ENCODE peak calls at places on chromosomes 12 and 14, in eight cellular contexts. One of them, this sample, is unnamed.

GRCh38 chr14:77039285-77040058 is 11.0 kb upstream of the IRF2BPL start:
- DNase-seq in BE2C: no peak
- DNase-seq in GM12878: no peak
- DNase-seq in tibial nerve: no peak
- DNase-seq in left ventricle myocardium inferior: no peak
- DNase-seq in hepatocyte: peak
- DNase-seq in coronary artery: no peak
- DNase-seq in fibroblast of the aortic adventitia: peak
- DNase-seq in this sample: no peak

GRCh38 chr14:64234877-64235651 is 59.1 kb downstream of the ESR2 start:
- DNase-seq in left ventricle myocardium inferior: no peak
- DNase-seq in BE2C: peak
- DNase-seq in hepatocyte: no peak
- DNase-seq in tibial nerve: no peak
- DNase-seq in fibroblast of the aortic adventitia: peak
- DNase-seq in GM12878: no peak
- DNase-seq in coronary artery: no peak
- DNase-seq in this sample: no peak

GRCh38 chr14:63249112-63249511 is 44.9 kb downstream of the RHOJ start:
- DNase-seq in BE2C: no peak
- DNase-seq in tibial nerve: no peak
- DNase-seq in GM12878: no peak
- DNase-seq in coronary artery: no peak
- DNase-seq in fibroblast of the aortic adventitia: peak
- DNase-seq in left ventricle myocardium inferior: no peak
- DNase-seq in hepatocyte: no peak
- DNase-seq in this sample: no peak

GRCh38 chr12:24738436-24738835 is 210.5 kb downstream of the BCAT1 start:
- DNase-seq in BE2C: no peak
- DNase-seq in fibroblast of the aortic adventitia: no peak
- DNase-seq in tibial nerve: no peak
- DNase-seq in coronary artery: no peak
- DNase-seq in left ventricle myocardium inferior: no peak
- DNase-seq in GM12878: no peak
- DNase-seq in hepatocyte: no peak
- DNase-seq in this sample: no peak

GRCh38 chr12:115895247-115895646 is 382.2 kb downstream of the MED13L start:
- DNase-seq in coronary artery: no peak
- DNase-seq in tibial nerve: no peak
- DNase-seq in fibroblast of the aortic adventitia: no peak
- DNase-seq in left ventricle myocardium inferior: no peak
- DNase-seq in hepatocyte: no peak
- DNase-seq in GM12878: no peak
- DNase-seq in BE2C: peak
- DNase-seq in this sample: no peak

GRCh38 chr12:111038075-111038474 is 117.7 kb upstream of the MYL2 start:
- DNase-seq in fibroblast of the aortic adventitia: no peak
- DNase-seq in GM12878: no peak
- DNase-seq in left ventricle myocardium inferior: no peak
- DNase-seq in BE2C: no peak
- DNase-seq in hepatocyte: no peak
- DNase-seq in tibial nerve: no peak
- DNase-seq in coronary artery: no peak
- DNase-seq in this sample: no peak

GRCh38 chr12:103495783-103496456 is at the start of gene C12orf42:
- DNase-seq in GM12878: peak
- DNase-seq in BE2C: peak
- DNase-seq in fibroblast of the aortic adventitia: peak
- DNase-seq in coronary artery: no peak
- DNase-seq in tibial nerve: no peak
- DNase-seq in left ventricle myocardium inferior: no peak
- DNase-seq in hepatocyte: peak
- DNase-seq in this sample: no peak

GRCh38 chr12:38934696-38935095 is 29.3 kb upstream of the CPNE8 start:
- DNase-seq in GM12878: no peak
- DNase-seq in fibroblast of the aortic adventitia: peak
- DNase-seq in tibial nerve: no peak
- DNase-seq in left ventricle myocardium inferior: no peak
- DNase-seq in coronary artery: no peak
- DNase-seq in BE2C: no peak
- DNase-seq in hepatocyte: no peak
- DNase-seq in this sample: no peak

GRCh38 chr12:121811434-121812319 is 7.9 kb downstream of the SETD1B start:
- DNase-seq in BE2C: peak
- DNase-seq in tibial nerve: peak
- DNase-seq in hepatocyte: peak
- DNase-seq in GM12878: no peak
- DNase-seq in fibroblast of the aortic adventitia: peak
- DNase-seq in coronary artery: no peak
- DNase-seq in left ventricle myocardium inferior: peak
- DNase-seq in this sample: no peak

GRCh38 chr14:23130875-23131274 is 11.8 kb upstream of the CEBPE start:
- DNase-seq in fibroblast of the aortic adventitia: peak
- DNase-seq in BE2C: no peak
- DNase-seq in left ventricle myocardium inferior: no peak
- DNase-seq in GM12878: no peak
- DNase-seq in coronary artery: no peak
- DNase-seq in hepatocyte: no peak
- DNase-seq in tibial nerve: no peak
- DNase-seq in this sample: no peak

GRCh38 chr12:85440273-85440672 is 160.3 kb downstream of the ALX1 start:
- DNase-seq in coronary artery: no peak
- DNase-seq in BE2C: no peak
- DNase-seq in left ventricle myocardium inferior: no peak
- DNase-seq in fibroblast of the aortic adventitia: no peak
- DNase-seq in hepatocyte: peak
- DNase-seq in tibial nerve: no peak
- DNase-seq in GM12878: no peak
- DNase-seq in this sample: no peak

GRCh38 chr12:121129705-121130147 is 3.0 kb upstream of the P2RX7 start:
- DNase-seq in tibial nerve: no peak
- DNase-seq in GM12878: no peak
- DNase-seq in left ventricle myocardium inferior: no peak
- DNase-seq in hepatocyte: no peak
- DNase-seq in fibroblast of the aortic adventitia: no peak
- DNase-seq in coronary artery: no peak
- DNase-seq in BE2C: no peak
- DNase-seq in this sample: no peak

GRCh38 chr14:102659797-102660196 is 67.3 kb downstream of the RCOR1 start:
- DNase-seq in coronary artery: no peak
- DNase-seq in fibroblast of the aortic adventitia: peak
- DNase-seq in left ventricle myocardium inferior: no peak
- DNase-seq in tibial nerve: no peak
- DNase-seq in GM12878: no peak
- DNase-seq in hepatocyte: no peak
- DNase-seq in BE2C: no peak
- DNase-seq in this sample: no peak

GRCh38 chr14:67539116-67539515 is 6.0 kb downstream of the PLEKHH1 start:
- DNase-seq in left ventricle myocardium inferior: no peak
- DNase-seq in BE2C: no peak
- DNase-seq in fibroblast of the aortic adventitia: no peak
- DNase-seq in hepatocyte: no peak
- DNase-seq in tibial nerve: no peak
- DNase-seq in GM12878: no peak
- DNase-seq in coronary artery: no peak
- DNase-seq in this sample: no peak

GRCh38 chr14:67537736-67538135 is 4.6 kb downstream of the PLEKHH1 start:
- DNase-seq in BE2C: no peak
- DNase-seq in fibroblast of the aortic adventitia: no peak
- DNase-seq in hepatocyte: no peak
- DNase-seq in tibial nerve: no peak
- DNase-seq in coronary artery: no peak
- DNase-seq in GM12878: no peak
- DNase-seq in left ventricle myocardium inferior: no peak
- DNase-seq in this sample: no peak

GRCh38 chr14:67538501-67538900 is 5.4 kb downstream of the PLEKHH1 start:
- DNase-seq in coronary artery: no peak
- DNase-seq in GM12878: no peak
- DNase-seq in hepatocyte: no peak
- DNase-seq in BE2C: no peak
- DNase-seq in fibroblast of the aortic adventitia: no peak
- DNase-seq in tibial nerve: no peak
- DNase-seq in left ventricle myocardium inferior: no peak
- DNase-seq in this sample: no peak

GRCh38 chr14:67544590-67544989 is 11.5 kb downstream of the PLEKHH1 start:
- DNase-seq in tibial nerve: no peak
- DNase-seq in GM12878: no peak
- DNase-seq in hepatocyte: no peak
- DNase-seq in BE2C: no peak
- DNase-seq in fibroblast of the aortic adventitia: no peak
- DNase-seq in left ventricle myocardium inferior: no peak
- DNase-seq in coronary artery: no peak
- DNase-seq in this sample: no peak

DNA sequence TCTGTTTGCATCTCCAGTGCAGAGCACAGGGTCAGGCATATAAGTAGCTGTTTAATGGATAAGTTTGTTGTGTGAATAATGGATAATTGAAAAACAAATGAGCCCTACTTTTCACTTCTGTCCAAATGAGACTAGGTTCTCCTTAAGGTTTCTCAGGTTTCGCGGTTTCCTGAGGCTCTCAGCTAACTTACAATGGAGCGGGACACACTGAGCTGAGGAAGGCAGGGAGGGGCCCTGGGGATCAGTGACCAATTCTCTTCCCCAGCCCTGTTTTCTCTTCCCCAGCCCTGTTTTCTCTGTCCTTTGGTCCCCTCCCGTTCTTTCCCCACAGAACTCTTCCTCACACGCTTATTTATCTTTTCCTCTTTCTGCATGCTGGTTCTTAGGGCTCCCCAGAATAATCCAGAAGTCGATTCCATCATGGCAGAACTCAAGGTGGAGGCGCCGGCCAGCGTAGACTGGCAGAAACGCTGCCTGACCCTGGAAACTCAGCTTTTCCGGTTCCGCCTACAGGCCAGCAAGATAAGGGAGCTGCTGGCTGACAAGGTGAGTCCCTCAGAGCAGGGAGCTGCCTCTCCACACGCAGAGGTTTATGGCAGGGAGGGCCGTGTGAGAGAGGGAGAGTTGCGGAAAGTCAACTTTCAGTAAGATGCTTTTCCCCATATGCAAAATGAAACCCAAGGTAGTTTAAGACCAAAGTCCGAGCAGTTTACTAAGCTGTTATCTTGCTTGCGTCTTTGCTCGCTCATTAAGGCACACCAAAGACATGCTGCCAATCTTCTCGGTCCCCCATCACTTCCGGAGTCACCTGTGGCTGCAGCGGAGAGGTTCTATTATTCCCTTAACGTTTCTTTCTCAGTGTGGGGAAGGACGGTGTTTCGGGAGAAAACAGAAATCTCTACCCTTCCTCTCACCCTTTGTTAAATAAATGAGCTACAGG is 8.6 kb downstream of the PLEKHH1 start:
- DNase-seq in hepatocyte: peak
- DNase-seq in tibial nerve: no peak
- DNase-seq in left ventricle myocardium inferior: no peak
- DNase-seq in BE2C: no peak
- DNase-seq in coronary artery: no peak
- DNase-seq in GM12878: no peak
- DNase-seq in fibroblast of the aortic adventitia: no peak
- DNase-seq in this sample: no peak
- H3K4me3 ChIP-seq in hepatocyte: no peak
- H3K4me3 ChIP-seq in tibial nerve: no peak
- H3K4me3 ChIP-seq in left ventricle myocardium inferior: no peak
- H3K4me3 ChIP-seq in BE2C: no peak
- H3K4me3 ChIP-seq in coronary artery: no peak
- H3K4me3 ChIP-seq in GM12878: peak
- H3K4me3 ChIP-seq in fibroblast of the aortic adventitia: no peak
- H3K4me3 ChIP-seq in this sample: no peak

GRCh38 chr12:96652870-96653269 is 163.5 kb downstream of the CFAP54 start:
- DNase-seq in coronary artery: no peak
- DNase-seq in BE2C: no peak
- DNase-seq in GM12878: no peak
- DNase-seq in left ventricle myocardium inferior: no peak
- DNase-seq in fibroblast of the aortic adventitia: no peak
- DNase-seq in tibial nerve: no peak
- DNase-seq in hepatocyte: no peak
- DNase-seq in this sample: no peak

GRCh38 chr12:96658075-96658474 is 168.7 kb downstream of the CFAP54 start:
- DNase-seq in BE2C: no peak
- DNase-seq in fibroblast of the aortic adventitia: no peak
- DNase-seq in tibial nerve: no peak
- DNase-seq in left ventricle myocardium inferior: no peak
- DNase-seq in GM12878: no peak
- DNase-seq in hepatocyte: no peak
- DNase-seq in coronary artery: no peak
- DNase-seq in this sample: no peak
- TF ChIP-seq CTCF in BE2C: no peak
- TF ChIP-seq CTCF in fibroblast of the aortic adventitia: no peak
- TF ChIP-seq CTCF in tibial nerve: no peak
- TF ChIP-seq CTCF in left ventricle myocardium inferior: no peak
- TF ChIP-seq CTCF in GM12878: peak
- TF ChIP-seq CTCF in hepatocyte: no peak
- TF ChIP-seq CTCF in coronary artery: no peak
- TF ChIP-seq CTCF in this sample: no peak

DNA sequence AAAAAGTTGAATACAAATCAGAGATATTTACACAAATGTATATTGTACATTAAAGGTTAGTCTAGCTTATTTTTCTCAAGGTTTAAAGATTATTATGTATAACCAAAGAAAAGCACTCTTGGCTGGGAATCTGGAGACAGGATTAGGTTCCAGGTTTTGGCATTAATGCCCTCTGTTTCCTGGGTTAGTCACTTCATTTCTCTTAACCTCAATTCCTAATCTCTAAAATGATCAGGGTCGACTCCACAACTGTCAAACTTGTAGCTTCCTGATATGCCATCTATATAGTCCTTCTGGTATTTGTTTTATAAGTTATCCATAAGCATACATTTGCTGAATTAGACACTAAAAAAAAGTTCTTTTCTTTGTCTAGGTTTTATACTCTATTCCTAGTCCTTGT is 2.6 kb downstream of the ITPR2 start:
- DNase-seq in fibroblast of the aortic adventitia: no peak
- DNase-seq in GM12878: no peak
- DNase-seq in coronary artery: no peak
- DNase-seq in tibial nerve: no peak
- DNase-seq in left ventricle myocardium inferior: no peak
- DNase-seq in BE2C: no peak
- DNase-seq in hepatocyte: no peak
- DNase-seq in this sample: no peak
- H3K4me3 ChIP-seq in fibroblast of the aortic adventitia: no peak
- H3K4me3 ChIP-seq in GM12878: peak
- H3K4me3 ChIP-seq in coronary artery: peak
- H3K4me3 ChIP-seq in tibial nerve: no peak
- H3K4me3 ChIP-seq in left ventricle myocardium inferior: peak
- H3K4me3 ChIP-seq in BE2C: no peak
- H3K4me3 ChIP-seq in hepatocyte: no peak
- H3K4me3 ChIP-seq in this sample: no peak

DNA sequence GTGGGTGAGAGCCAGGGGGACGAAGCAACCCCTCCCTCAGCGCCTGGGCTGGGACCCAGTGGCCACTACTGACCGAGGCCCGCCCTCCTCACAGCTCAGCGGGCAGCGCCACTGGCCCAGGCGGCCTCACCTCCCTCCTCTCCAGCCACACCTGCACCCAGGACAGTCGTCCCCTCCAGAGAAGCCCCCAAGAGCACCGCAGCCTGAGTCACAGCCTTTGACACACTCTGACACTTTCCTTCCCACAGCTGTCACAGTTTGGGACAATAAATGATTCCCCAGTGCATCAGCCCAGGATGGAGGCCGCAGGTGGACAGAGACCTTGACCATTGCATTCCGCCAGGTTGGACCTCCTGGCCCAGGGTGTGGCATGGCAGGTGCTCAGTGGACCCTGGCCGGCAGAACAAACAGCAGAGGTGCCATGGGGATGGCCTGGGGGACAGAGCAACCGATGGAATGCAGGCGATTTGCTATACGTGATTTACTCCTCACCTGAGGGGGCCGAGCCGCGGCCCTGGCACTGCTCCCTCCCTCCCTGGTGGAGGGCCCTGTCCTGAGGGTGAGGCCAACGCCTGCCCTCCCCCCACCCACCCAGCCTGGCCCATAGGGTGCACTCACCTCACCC is 45.5 kb upstream of the GALNT9 start:
- DNase-seq in tibial nerve: no peak
- DNase-seq in hepatocyte: no peak
- DNase-seq in fibroblast of the aortic adventitia: no peak
- DNase-seq in GM12878: no peak
- DNase-seq in BE2C: peak
- DNase-seq in coronary artery: no peak
- DNase-seq in left ventricle myocardium inferior: peak
- DNase-seq in this sample: no peak
- TF ChIP-seq CTCF in tibial nerve: no peak
- TF ChIP-seq CTCF in hepatocyte: no peak
- TF ChIP-seq CTCF in fibroblast of the aortic adventitia: no peak
- TF ChIP-seq CTCF in GM12878: no peak
- TF ChIP-seq CTCF in BE2C: no peak
- TF ChIP-seq CTCF in coronary artery: no peak
- TF ChIP-seq CTCF in left ventricle myocardium inferior: no peak
- TF ChIP-seq CTCF in this sample: no peak